ENCODE peak calls at places on chromosomes 13 and 19, in nine cellular contexts. One of them, this sample, is unnamed.

GRCh38 chr13:60000081-60000480 is 163.6 kb downstream of the DIAPH3 start:
- DNase-seq in left ventricle myocardium inferior: no peak
- DNase-seq in sigmoid colon: no peak
- DNase-seq in thoracic aorta: no peak
- DNase-seq in H9: no peak
- DNase-seq in IMR-90: peak; percentile 21
- DNase-seq in GM23338: no peak
- DNase-seq in psoas muscle: no peak
- DNase-seq in lung: no peak
- DNase-seq in this sample: no peak

GRCh38 chr13:114025432-114026127 is 51.7 kb upstream of the C13orf46 start:
- DNase-seq in left ventricle myocardium inferior: no peak
- DNase-seq in sigmoid colon: peak; percentile 83
- DNase-seq in thoracic aorta: no peak
- DNase-seq in H9: no peak
- DNase-seq in IMR-90: peak; percentile 78
- DNase-seq in GM23338: no peak
- DNase-seq in psoas muscle: no peak
- DNase-seq in lung: no peak
- DNase-seq in this sample: no peak

GRCh38 chr13:112893570-112894422 is 75.2 kb upstream of the MCF2L start:
- DNase-seq in left ventricle myocardium inferior: no peak
- DNase-seq in sigmoid colon: no peak
- DNase-seq in thoracic aorta: no peak
- DNase-seq in H9: peak; percentile 88
- DNase-seq in IMR-90: peak; percentile 21
- DNase-seq in GM23338: peak; percentile 71
- DNase-seq in psoas muscle: peak; percentile 55
- DNase-seq in lung: no peak
- DNase-seq in this sample: no peak

GRCh38 chr13:50574731-50575130 is 268.8 kb downstream of the DLEU7 start:
- DNase-seq in left ventricle myocardium inferior: no peak
- DNase-seq in sigmoid colon: no peak
- DNase-seq in thoracic aorta: no peak
- DNase-seq in H9: no peak
- DNase-seq in IMR-90: no peak
- DNase-seq in GM23338: no peak
- DNase-seq in psoas muscle: no peak
- DNase-seq in lung: no peak
- DNase-seq in this sample: no peak

GRCh38 chr19:33293255-33294057 is 8.9 kb downstream of the CEBPA start:
- DNase-seq in left ventricle myocardium inferior: no peak
- DNase-seq in sigmoid colon: no peak
- DNase-seq in thoracic aorta: no peak
- DNase-seq in H9: no peak
- DNase-seq in IMR-90: peak; percentile 71
- DNase-seq in GM23338: no peak
- DNase-seq in psoas muscle: peak; percentile 68
- DNase-seq in lung: no peak
- DNase-seq in this sample: no peak

GRCh38 chr19:34155686-34156085 is 16.6 kb upstream of the LSM14A start:
- DNase-seq in left ventricle myocardium inferior: no peak
- DNase-seq in sigmoid colon: no peak
- DNase-seq in thoracic aorta: no peak
- DNase-seq in H9: no peak
- DNase-seq in IMR-90: peak; percentile 65
- DNase-seq in GM23338: no peak
- DNase-seq in psoas muscle: no peak
- DNase-seq in lung: no peak
- DNase-seq in this sample: no peak

GRCh38 chr13:73667756-73668155 is 466.4 kb downstream of the KLF12 start:
- DNase-seq in left ventricle myocardium inferior: no peak
- DNase-seq in sigmoid colon: no peak
- DNase-seq in thoracic aorta: no peak
- DNase-seq in H9: no peak
- DNase-seq in IMR-90: no peak
- DNase-seq in GM23338: no peak
- DNase-seq in psoas muscle: no peak
- DNase-seq in lung: no peak
- DNase-seq in this sample: no peak

GRCh38 chr13:30805603-30806011 is 70.3 kb downstream of the ALOX5AP start:
- DNase-seq in left ventricle myocardium inferior: no peak
- DNase-seq in sigmoid colon: peak; percentile 68
- DNase-seq in thoracic aorta: no peak
- DNase-seq in H9: no peak
- DNase-seq in IMR-90: peak; percentile 59
- DNase-seq in GM23338: peak; percentile 29
- DNase-seq in psoas muscle: no peak
- DNase-seq in lung: no peak
- DNase-seq in this sample: no peak

GRCh38 chr19:40982594-40983101 is 8.4 kb upstream of the CYP2B6 start:
- DNase-seq in left ventricle myocardium inferior: no peak
- DNase-seq in sigmoid colon: no peak
- DNase-seq in thoracic aorta: no peak
- DNase-seq in H9: peak; percentile 86
- DNase-seq in IMR-90: peak; percentile 32
- DNase-seq in GM23338: peak; percentile 81
- DNase-seq in psoas muscle: no peak
- DNase-seq in lung: no peak
- DNase-seq in this sample: no peak

GRCh38 chr19:44949550-44949949 is 3.7 kb downstream of the APOC2 start:
- DNase-seq in left ventricle myocardium inferior: no peak
- DNase-seq in sigmoid colon: no peak
- DNase-seq in thoracic aorta: no peak
- DNase-seq in H9: no peak
- DNase-seq in IMR-90: no peak
- DNase-seq in GM23338: no peak
- DNase-seq in psoas muscle: no peak
- DNase-seq in lung: no peak
- DNase-seq in this sample: no peak

GRCh38 chr13:55566334-55566733 is 1574.4 kb upstream of the PRR20A start:
- DNase-seq in left ventricle myocardium inferior: no peak
- DNase-seq in sigmoid colon: no peak
- DNase-seq in thoracic aorta: no peak
- DNase-seq in H9: no peak
- DNase-seq in IMR-90: no peak
- DNase-seq in GM23338: no peak
- DNase-seq in psoas muscle: no peak
- DNase-seq in lung: no peak
- DNase-seq in this sample: no peak

GRCh38 chr13:109331898-109332297 is 454.5 kb downstream of the IRS2 start:
- DNase-seq in left ventricle myocardium inferior: no peak
- DNase-seq in sigmoid colon: no peak
- DNase-seq in thoracic aorta: no peak
- DNase-seq in H9: no peak
- DNase-seq in IMR-90: peak; percentile 89
- DNase-seq in GM23338: peak; percentile 17
- DNase-seq in psoas muscle: no peak
- DNase-seq in lung: no peak
- DNase-seq in this sample: no peak

GRCh38 chr19:18340990-18341868 is 831 bp downstream of the PGPEP1 start:
- DNase-seq in left ventricle myocardium inferior: peak; percentile 48
- DNase-seq in sigmoid colon: peak; percentile 83
- DNase-seq in thoracic aorta: no peak
- DNase-seq in H9: peak; percentile 52
- DNase-seq in IMR-90: peak; percentile 42
- DNase-seq in GM23338: peak; percentile 47
- DNase-seq in psoas muscle: peak; percentile 84
- DNase-seq in lung: peak; percentile 66
- DNase-seq in this sample: no peak
- TF ChIP-seq CTCF in left ventricle myocardium inferior: peak; percentile 7
- TF ChIP-seq CTCF in sigmoid colon: no peak
- TF ChIP-seq CTCF in thoracic aorta: no peak
- TF ChIP-seq CTCF in H9: peak; percentile 12
- TF ChIP-seq CTCF in IMR-90: no peak
- TF ChIP-seq CTCF in GM23338: peak; percentile 11
- TF ChIP-seq CTCF in psoas muscle: no peak
- TF ChIP-seq CTCF in lung: no peak
- TF ChIP-seq CTCF in this sample: no peak

GRCh38 chr13:43574601-43575000 is 212.2 kb downstream of the ENOX1 start:
- DNase-seq in left ventricle myocardium inferior: no peak
- DNase-seq in sigmoid colon: no peak
- DNase-seq in thoracic aorta: no peak
- DNase-seq in H9: no peak
- DNase-seq in IMR-90: no peak
- DNase-seq in GM23338: no peak
- DNase-seq in psoas muscle: no peak
- DNase-seq in lung: no peak
- DNase-seq in this sample: no peak
- H3K27ac ChIP-seq in left ventricle myocardium inferior: no peak overlapping the region
- H3K27ac ChIP-seq in sigmoid colon: no peak overlapping the region
- H3K27ac ChIP-seq in thoracic aorta: no peak overlapping the region
- H3K27ac ChIP-seq in H9: no peak overlapping the region
- H3K27ac ChIP-seq in IMR-90: no peak overlapping the region
- H3K27ac ChIP-seq in GM23338: no peak overlapping the region
- H3K27ac ChIP-seq in psoas muscle: no peak overlapping the region
- H3K27ac ChIP-seq in lung: no peak overlapping the region
- H3K27ac ChIP-seq in this sample: no peak overlapping the region

GRCh38 chr13:110705826-110706569 is at the start of gene CARS2:
- DNase-seq in left ventricle myocardium inferior: peak; percentile 97
- DNase-seq in sigmoid colon: peak; percentile 99
- DNase-seq in thoracic aorta: peak; percentile 90
- DNase-seq in H9: peak; percentile 99
- DNase-seq in IMR-90: peak; percentile 91
- DNase-seq in GM23338: peak; percentile 97
- DNase-seq in psoas muscle: peak; percentile 98
- DNase-seq in lung: peak; percentile 97
- DNase-seq in this sample: peak; percentile 97
- H3K4me1 ChIP-seq in left ventricle myocardium inferior: peaks cover 47% of the 10 kb centered on the region
- H3K4me1 ChIP-seq in sigmoid colon: peaks cover 43% of the 10 kb centered on the region
- H3K4me1 ChIP-seq in thoracic aorta: peaks cover 10% of the 10 kb centered on the region
- H3K4me1 ChIP-seq in H9: no peaks in the 10 kb centered on the region
- H3K4me1 ChIP-seq in IMR-90: peaks cover 17% of the 10 kb centered on the region
- H3K4me1 ChIP-seq in GM23338: peaks cover 6% of the 10 kb centered on the region
- H3K4me1 ChIP-seq in psoas muscle: peaks cover 45% of the 10 kb centered on the region
- H3K4me1 ChIP-seq in lung: peaks cover 14% of the 10 kb centered on the region
- H3K4me1 ChIP-seq in this sample: peaks cover 42% of the 10 kb centered on the region

GRCh38 chr13:98774776-98775175 is 22.3 kb upstream of the SLC15A1 start:
- DNase-seq in left ventricle myocardium inferior: no peak
- DNase-seq in sigmoid colon: no peak
- DNase-seq in thoracic aorta: no peak
- DNase-seq in H9: no peak
- DNase-seq in IMR-90: no peak
- DNase-seq in GM23338: no peak
- DNase-seq in psoas muscle: no peak
- DNase-seq in lung: no peak
- DNase-seq in this sample: no peak

GRCh38 chr13:98773921-98774320 is 21.4 kb upstream of the SLC15A1 start:
- DNase-seq in left ventricle myocardium inferior: no peak
- DNase-seq in sigmoid colon: no peak
- DNase-seq in thoracic aorta: no peak
- DNase-seq in H9: no peak
- DNase-seq in IMR-90: no peak
- DNase-seq in GM23338: no peak
- DNase-seq in psoas muscle: no peak
- DNase-seq in lung: no peak
- DNase-seq in this sample: no peak

GRCh38 chr13:98771838-98772611 is 19.6 kb upstream of the SLC15A1 start:
- DNase-seq in left ventricle myocardium inferior: no peak
- DNase-seq in sigmoid colon: no peak
- DNase-seq in thoracic aorta: no peak
- DNase-seq in H9: no peak
- DNase-seq in IMR-90: no peak
- DNase-seq in GM23338: no peak
- DNase-seq in psoas muscle: no peak
- DNase-seq in lung: no peak
- DNase-seq in this sample: no peak

GRCh38 chr13:98775386-98775785 is 22.9 kb upstream of the SLC15A1 start:
- DNase-seq in left ventricle myocardium inferior: no peak
- DNase-seq in sigmoid colon: no peak
- DNase-seq in thoracic aorta: no peak
- DNase-seq in H9: no peak
- DNase-seq in IMR-90: no peak
- DNase-seq in GM23338: no peak
- DNase-seq in psoas muscle: no peak
- DNase-seq in lung: no peak
- DNase-seq in this sample: no peak

GRCh38 chr13:98773053-98773452 is 20.6 kb upstream of the SLC15A1 start:
- DNase-seq in left ventricle myocardium inferior: no peak
- DNase-seq in sigmoid colon: no peak
- DNase-seq in thoracic aorta: no peak
- DNase-seq in H9: peak; percentile 70
- DNase-seq in IMR-90: no peak
- DNase-seq in GM23338: peak; percentile 47
- DNase-seq in psoas muscle: no peak
- DNase-seq in lung: no peak
- DNase-seq in this sample: no peak
- TF ChIP-seq CTCF in left ventricle myocardium inferior: no peak
- TF ChIP-seq CTCF in sigmoid colon: no peak
- TF ChIP-seq CTCF in thoracic aorta: no peak
- TF ChIP-seq CTCF in H9: peak; percentile 62
- TF ChIP-seq CTCF in IMR-90: no peak
- TF ChIP-seq CTCF in GM23338: peak; percentile 56
- TF ChIP-seq CTCF in psoas muscle: no peak
- TF ChIP-seq CTCF in lung: no peak
- TF ChIP-seq CTCF in this sample: no peak

GRCh38 chr13:71869274-71869673 is 2.3 kb upstream of the DACH1 start:
- DNase-seq in left ventricle myocardium inferior: no peak
- DNase-seq in sigmoid colon: no peak
- DNase-seq in thoracic aorta: no peak
- DNase-seq in H9: no peak
- DNase-seq in IMR-90: no peak
- DNase-seq in GM23338: peak; percentile 40
- DNase-seq in psoas muscle: no peak
- DNase-seq in lung: no peak
- DNase-seq in this sample: no peak
- H3K27ac ChIP-seq in left ventricle myocardium inferior: no peak overlapping the region
- H3K27ac ChIP-seq in sigmoid colon: no peak overlapping the region
- H3K27ac ChIP-seq in thoracic aorta: no peak overlapping the region
- H3K27ac ChIP-seq in H9: no peak overlapping the region
- H3K27ac ChIP-seq in IMR-90: no peak overlapping the region
- H3K27ac ChIP-seq in GM23338: no peak overlapping the region
- H3K27ac ChIP-seq in psoas muscle: no peak overlapping the region
- H3K27ac ChIP-seq in lung: no peak overlapping the region
- H3K27ac ChIP-seq in this sample: no peak overlapping the region

DNA sequence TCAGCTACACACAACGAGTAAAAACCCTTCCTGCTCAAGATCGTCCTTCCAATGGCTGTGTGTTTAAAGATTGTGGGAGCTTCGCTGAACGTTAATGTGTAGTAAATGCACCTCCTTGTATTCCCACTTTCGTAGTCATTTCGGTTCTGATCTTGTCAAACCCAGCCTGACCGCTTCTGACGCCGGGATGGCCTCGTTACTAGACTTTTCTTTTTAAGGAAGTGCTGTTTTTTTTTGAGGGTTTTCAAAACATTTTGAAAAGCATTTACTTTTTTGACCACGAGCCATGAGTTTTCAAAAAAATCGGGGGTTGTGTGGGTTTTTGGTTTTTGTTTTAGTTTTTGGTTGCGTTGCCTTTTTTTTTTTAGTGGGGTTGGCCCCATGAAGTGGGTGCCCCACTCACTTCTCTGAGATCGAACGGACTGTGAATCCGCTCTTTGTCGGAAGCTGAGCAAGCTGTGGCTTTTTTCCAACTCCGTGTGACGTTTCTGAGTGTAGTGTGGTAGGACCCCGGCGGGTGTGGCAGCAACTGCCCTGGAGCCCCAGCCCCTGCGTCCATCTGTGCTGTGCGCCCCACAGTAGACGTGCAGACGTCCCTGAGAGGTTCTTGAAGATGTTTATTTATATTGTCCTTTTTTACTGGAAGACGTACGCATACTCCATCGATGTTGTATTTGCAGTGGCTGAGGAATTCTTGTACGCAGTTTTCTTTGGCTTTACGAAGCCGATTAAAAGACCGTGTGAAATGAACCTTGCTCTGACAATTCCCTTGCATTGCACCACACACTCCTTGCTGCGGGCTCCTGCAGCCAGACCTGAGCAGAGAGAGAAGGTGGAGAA is 2.7 kb upstream of the FAM174C start:
- DNase-seq in left ventricle myocardium inferior: no peak
- DNase-seq in sigmoid colon: no peak
- DNase-seq in thoracic aorta: no peak
- DNase-seq in H9: no peak
- DNase-seq in IMR-90: no peak
- DNase-seq in GM23338: no peak
- DNase-seq in psoas muscle: no peak
- DNase-seq in lung: no peak
- DNase-seq in this sample: no peak
- H3K4me1 ChIP-seq in left ventricle myocardium inferior: peaks cover 86% of the 10 kb centered on the region
- H3K4me1 ChIP-seq in sigmoid colon: peaks cover 79% of the 10 kb centered on the region
- H3K4me1 ChIP-seq in thoracic aorta: peaks cover 52% of the 10 kb centered on the region
- H3K4me1 ChIP-seq in H9: no peaks in the 10 kb centered on the region
- H3K4me1 ChIP-seq in IMR-90: peaks cover 34% of the 10 kb centered on the region
- H3K4me1 ChIP-seq in GM23338: peaks cover 41% of the 10 kb centered on the region
- H3K4me1 ChIP-seq in psoas muscle: peaks cover 70% of the 10 kb centered on the region
- H3K4me1 ChIP-seq in lung: peaks cover 38% of the 10 kb centered on the region
- H3K4me1 ChIP-seq in this sample: peaks cover 77% of the 10 kb centered on the region

This sample was measured in vagina.